ENCODE peak calls at places on chromosomes 7 and 10, in ten cellular contexts. One of them, this sample, is unnamed.

GRCh38 chr7:147048864-147049263 is 932.3 kb downstream of the CNTNAP2 start:
- DNase-seq in ovary: no peak
- DNase-seq in heart right ventricle: no peak
- DNase-seq in neural progenitor cell: no peak
- DNase-seq in PC-3: no peak
- DNase-seq in WERI-Rb-1: no peak
- DNase-seq in A549: no peak
- DNase-seq in esophagus squamous epithelium: no peak
- DNase-seq in keratinocyte: no peak
- DNase-seq in cardiac muscle cell: no peak
- DNase-seq in this sample: no peak

GRCh38 chr10:20760450-20760849 is 136.7 kb downstream of the NEBL start:
- DNase-seq in ovary: no peak
- DNase-seq in heart right ventricle: no peak
- DNase-seq in neural progenitor cell: no peak
- DNase-seq in PC-3: no peak
- DNase-seq in WERI-Rb-1: no peak
- DNase-seq in A549: no peak
- DNase-seq in esophagus squamous epithelium: no peak
- DNase-seq in keratinocyte: no peak
- DNase-seq in cardiac muscle cell: no peak
- DNase-seq in this sample: no peak

GRCh38 chr10:30858499-30858898 is 173.2 kb downstream of the ZNF438 start:
- DNase-seq in ovary: no peak
- DNase-seq in heart right ventricle: no peak
- DNase-seq in neural progenitor cell: no peak
- DNase-seq in PC-3: no peak
- DNase-seq in WERI-Rb-1: no peak
- DNase-seq in A549: no peak
- DNase-seq in esophagus squamous epithelium: no peak
- DNase-seq in keratinocyte: no peak
- DNase-seq in cardiac muscle cell: no peak
- DNase-seq in this sample: no peak

GRCh38 chr10:99364125-99364524 is 35.0 kb downstream of the CNNM1 start:
- DNase-seq in ovary: no peak
- DNase-seq in heart right ventricle: no peak
- DNase-seq in neural progenitor cell: no peak
- DNase-seq in PC-3: no peak
- DNase-seq in WERI-Rb-1: no peak
- DNase-seq in A549: no peak
- DNase-seq in esophagus squamous epithelium: no peak
- DNase-seq in keratinocyte: no peak
- DNase-seq in cardiac muscle cell: no peak
- DNase-seq in this sample: no peak

GRCh38 chr7:4416436-4417092 is 265.5 kb upstream of the FOXK1 start:
- DNase-seq in ovary: no peak
- DNase-seq in heart right ventricle: no peak
- DNase-seq in neural progenitor cell: no peak
- DNase-seq in PC-3: no peak
- DNase-seq in WERI-Rb-1: no peak
- DNase-seq in A549: peak; percentile 35
- DNase-seq in esophagus squamous epithelium: no peak
- DNase-seq in keratinocyte: no peak
- DNase-seq in cardiac muscle cell: no peak
- DNase-seq in this sample: peak; percentile 18

GRCh38 chr7:41696323-41696916 is 6.5 kb downstream of the INHBA start:
- DNase-seq in ovary: peak; percentile 90
- DNase-seq in heart right ventricle: peak; percentile 72
- DNase-seq in neural progenitor cell: peak; percentile 90
- DNase-seq in PC-3: peak; percentile 88
- DNase-seq in WERI-Rb-1: peak; percentile 56
- DNase-seq in A549: peak; percentile 61
- DNase-seq in esophagus squamous epithelium: no peak
- DNase-seq in keratinocyte: no peak
- DNase-seq in cardiac muscle cell: peak; percentile 88
- DNase-seq in this sample: peak; percentile 69

GRCh38 chr10:79246606-79247275 is 100.5 kb upstream of the PPIF start:
- DNase-seq in ovary: peak; percentile 88
- DNase-seq in heart right ventricle: peak; percentile 84
- DNase-seq in neural progenitor cell: no peak
- DNase-seq in PC-3: no peak
- DNase-seq in WERI-Rb-1: no peak
- DNase-seq in A549: no peak
- DNase-seq in esophagus squamous epithelium: no peak
- DNase-seq in keratinocyte: no peak
- DNase-seq in cardiac muscle cell: no peak
- DNase-seq in this sample: peak; percentile 78

GRCh38 chr7:31458203-31458602 is 55.7 kb upstream of the ITPRID1 start:
- DNase-seq in ovary: no peak
- DNase-seq in heart right ventricle: no peak
- DNase-seq in neural progenitor cell: no peak
- DNase-seq in PC-3: no peak
- DNase-seq in WERI-Rb-1: no peak
- DNase-seq in A549: no peak
- DNase-seq in esophagus squamous epithelium: no peak
- DNase-seq in keratinocyte: no peak
- DNase-seq in cardiac muscle cell: no peak
- DNase-seq in this sample: no peak

GRCh38 chr10:110311357-110311949 is 6.7 kb upstream of the SMNDC1 start:
- DNase-seq in ovary: peak; percentile 44
- DNase-seq in heart right ventricle: peak; percentile 17
- DNase-seq in neural progenitor cell: peak; percentile 82
- DNase-seq in PC-3: peak; percentile 76
- DNase-seq in WERI-Rb-1: peak; percentile 66
- DNase-seq in A549: peak; percentile 79
- DNase-seq in esophagus squamous epithelium: no peak
- DNase-seq in keratinocyte: no peak
- DNase-seq in cardiac muscle cell: peak; percentile 79
- DNase-seq in this sample: no peak

GRCh38 chr10:132866601-132867381 is 75.6 kb downstream of the CFAP46 start:
- DNase-seq in ovary: peak; percentile 5
- DNase-seq in heart right ventricle: peak; percentile 7
- DNase-seq in neural progenitor cell: no peak
- DNase-seq in PC-3: no peak
- DNase-seq in WERI-Rb-1: no peak
- DNase-seq in A549: no peak
- DNase-seq in esophagus squamous epithelium: no peak
- DNase-seq in keratinocyte: no peak
- DNase-seq in cardiac muscle cell: no peak
- DNase-seq in this sample: peak; percentile 7

GRCh38 chr10:71938211-71938610 is 26.0 kb upstream of the CHST3 start:
- DNase-seq in ovary: no peak
- DNase-seq in heart right ventricle: no peak
- DNase-seq in neural progenitor cell: no peak
- DNase-seq in PC-3: no peak
- DNase-seq in WERI-Rb-1: no peak
- DNase-seq in A549: no peak
- DNase-seq in esophagus squamous epithelium: no peak
- DNase-seq in keratinocyte: no peak
- DNase-seq in cardiac muscle cell: no peak
- DNase-seq in this sample: no peak

GRCh38 chr7:50595538-50596102 is 30.4 kb upstream of the DDC start:
- DNase-seq in ovary: no peak
- DNase-seq in heart right ventricle: no peak
- DNase-seq in neural progenitor cell: peak; percentile 66
- DNase-seq in PC-3: peak; percentile 52
- DNase-seq in WERI-Rb-1: peak; percentile 61
- DNase-seq in A549: peak; percentile 78
- DNase-seq in esophagus squamous epithelium: no peak
- DNase-seq in keratinocyte: no peak
- DNase-seq in cardiac muscle cell: peak; percentile 33
- DNase-seq in this sample: no peak

GRCh38 chr7:108248821-108249220 is 118.7 kb upstream of the LAMB4 start:
- DNase-seq in ovary: no peak
- DNase-seq in heart right ventricle: no peak
- DNase-seq in neural progenitor cell: no peak
- DNase-seq in PC-3: no peak
- DNase-seq in WERI-Rb-1: no peak
- DNase-seq in A549: no peak
- DNase-seq in esophagus squamous epithelium: no peak
- DNase-seq in keratinocyte: no peak
- DNase-seq in cardiac muscle cell: no peak
- DNase-seq in this sample: no peak
- H3K27ac ChIP-seq in ovary: no peak overlapping the region
- H3K27ac ChIP-seq in heart right ventricle: no peak overlapping the region
- H3K27ac ChIP-seq in neural progenitor cell: no peak overlapping the region
- H3K27ac ChIP-seq in PC-3: no peak overlapping the region
- H3K27ac ChIP-seq in WERI-Rb-1: no peak overlapping the region
- H3K27ac ChIP-seq in A549: peak overlapping the region; percentile 97
- H3K27ac ChIP-seq in esophagus squamous epithelium: no peak overlapping the region
- H3K27ac ChIP-seq in keratinocyte: no peak overlapping the region
- H3K27ac ChIP-seq in cardiac muscle cell: no peak overlapping the region
- H3K27ac ChIP-seq in this sample: no peak overlapping the region

DNA sequence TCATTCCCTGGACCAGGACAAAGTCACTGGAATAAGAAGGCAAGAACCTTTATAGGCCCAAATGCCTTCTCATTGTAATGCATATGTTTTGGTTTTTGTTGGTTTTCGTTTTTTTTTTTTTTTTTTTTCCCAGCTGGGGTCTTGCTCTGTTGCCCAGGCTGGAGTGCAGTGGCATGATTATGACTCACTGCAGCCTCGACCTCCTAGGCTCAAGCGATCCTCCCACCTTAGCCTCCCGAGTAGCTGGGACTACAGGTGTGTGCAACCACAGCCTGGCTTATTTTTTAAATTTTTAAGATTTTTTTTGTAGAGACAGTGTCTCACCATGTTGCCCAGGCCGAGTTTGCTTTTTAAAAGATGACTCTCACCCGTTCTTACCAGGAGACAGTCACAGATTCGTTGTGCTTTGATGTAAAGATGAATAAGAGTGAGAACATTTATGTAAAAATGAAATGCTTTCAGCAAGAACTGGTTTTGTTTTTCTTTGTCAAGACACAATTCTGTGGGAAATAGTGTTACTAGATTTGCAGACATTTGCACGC is 7.6 kb downstream of the IQCE start:
- DNase-seq in ovary: no peak
- DNase-seq in heart right ventricle: no peak
- DNase-seq in neural progenitor cell: no peak
- DNase-seq in PC-3: no peak
- DNase-seq in WERI-Rb-1: no peak
- DNase-seq in A549: no peak
- DNase-seq in esophagus squamous epithelium: no peak
- DNase-seq in keratinocyte: no peak
- DNase-seq in cardiac muscle cell: no peak
- DNase-seq in this sample: no peak
- TF ChIP-seq CTCF in ovary: no peak
- TF ChIP-seq CTCF in heart right ventricle: no peak
- TF ChIP-seq CTCF in neural progenitor cell: no peak
- TF ChIP-seq CTCF in PC-3: no peak
- TF ChIP-seq CTCF in WERI-Rb-1: no peak
- TF ChIP-seq CTCF in A549: no peak
- TF ChIP-seq CTCF in esophagus squamous epithelium: no peak
- TF ChIP-seq CTCF in keratinocyte: no peak
- TF ChIP-seq CTCF in cardiac muscle cell: no peak
- TF ChIP-seq CTCF in this sample: no peak

GRCh38 chr10:16828731-16829175 is 11.5 kb upstream of the RSU1 start:
- DNase-seq in ovary: no peak
- DNase-seq in heart right ventricle: no peak
- DNase-seq in neural progenitor cell: no peak
- DNase-seq in PC-3: peak; percentile 53
- DNase-seq in WERI-Rb-1: no peak
- DNase-seq in A549: no peak
- DNase-seq in esophagus squamous epithelium: no peak
- DNase-seq in keratinocyte: no peak
- DNase-seq in cardiac muscle cell: no peak
- DNase-seq in this sample: peak; percentile 37
- H3K4me3 ChIP-seq in ovary: no peak overlapping the region
- H3K4me3 ChIP-seq in heart right ventricle: no peak overlapping the region
- H3K4me3 ChIP-seq in neural progenitor cell: no peak overlapping the region
- H3K4me3 ChIP-seq in PC-3: peak overlapping the region; percentile 30
- H3K4me3 ChIP-seq in WERI-Rb-1: no peak overlapping the region
- H3K4me3 ChIP-seq in A549: no peak overlapping the region
- H3K4me3 ChIP-seq in esophagus squamous epithelium: peak overlapping the region; percentile 28
- H3K4me3 ChIP-seq in keratinocyte: no peak overlapping the region
- H3K4me3 ChIP-seq in cardiac muscle cell: no peak overlapping the region
- H3K4me3 ChIP-seq in this sample: peak overlapping the region; percentile 26

GRCh38 chr7:134779741-134780065 is 269 bp downstream of the CALD1 start:
- DNase-seq in ovary: no peak
- DNase-seq in heart right ventricle: no peak
- DNase-seq in neural progenitor cell: no peak
- DNase-seq in PC-3: no peak
- DNase-seq in WERI-Rb-1: no peak
- DNase-seq in A549: no peak
- DNase-seq in esophagus squamous epithelium: no peak
- DNase-seq in keratinocyte: no peak
- DNase-seq in cardiac muscle cell: no peak
- DNase-seq in this sample: no peak

GRCh38 chr7:134782121-134782623 is 2.7 kb downstream of the CALD1 start:
- DNase-seq in ovary: no peak
- DNase-seq in heart right ventricle: no peak
- DNase-seq in neural progenitor cell: no peak
- DNase-seq in PC-3: no peak
- DNase-seq in WERI-Rb-1: no peak
- DNase-seq in A549: no peak
- DNase-seq in esophagus squamous epithelium: no peak
- DNase-seq in keratinocyte: no peak
- DNase-seq in cardiac muscle cell: no peak
- DNase-seq in this sample: no peak

GRCh38 chr7:134778941-134779740 is at the start of gene CALD1:
- DNase-seq in ovary: peak; percentile 76
- DNase-seq in heart right ventricle: peak; percentile 53
- DNase-seq in neural progenitor cell: peak; percentile 88
- DNase-seq in PC-3: peak; percentile 96
- DNase-seq in WERI-Rb-1: no peak
- DNase-seq in A549: peak; percentile 89
- DNase-seq in esophagus squamous epithelium: no peak
- DNase-seq in keratinocyte: peak; percentile 86
- DNase-seq in cardiac muscle cell: peak; percentile 90
- DNase-seq in this sample: peak; percentile 74

GRCh38 chr7:134781171-134781570 is 1.7 kb downstream of the CALD1 start:
- DNase-seq in ovary: no peak
- DNase-seq in heart right ventricle: no peak
- DNase-seq in neural progenitor cell: no peak
- DNase-seq in PC-3: no peak
- DNase-seq in WERI-Rb-1: no peak
- DNase-seq in A549: no peak
- DNase-seq in esophagus squamous epithelium: no peak
- DNase-seq in keratinocyte: no peak
- DNase-seq in cardiac muscle cell: no peak
- DNase-seq in this sample: no peak

DNA sequence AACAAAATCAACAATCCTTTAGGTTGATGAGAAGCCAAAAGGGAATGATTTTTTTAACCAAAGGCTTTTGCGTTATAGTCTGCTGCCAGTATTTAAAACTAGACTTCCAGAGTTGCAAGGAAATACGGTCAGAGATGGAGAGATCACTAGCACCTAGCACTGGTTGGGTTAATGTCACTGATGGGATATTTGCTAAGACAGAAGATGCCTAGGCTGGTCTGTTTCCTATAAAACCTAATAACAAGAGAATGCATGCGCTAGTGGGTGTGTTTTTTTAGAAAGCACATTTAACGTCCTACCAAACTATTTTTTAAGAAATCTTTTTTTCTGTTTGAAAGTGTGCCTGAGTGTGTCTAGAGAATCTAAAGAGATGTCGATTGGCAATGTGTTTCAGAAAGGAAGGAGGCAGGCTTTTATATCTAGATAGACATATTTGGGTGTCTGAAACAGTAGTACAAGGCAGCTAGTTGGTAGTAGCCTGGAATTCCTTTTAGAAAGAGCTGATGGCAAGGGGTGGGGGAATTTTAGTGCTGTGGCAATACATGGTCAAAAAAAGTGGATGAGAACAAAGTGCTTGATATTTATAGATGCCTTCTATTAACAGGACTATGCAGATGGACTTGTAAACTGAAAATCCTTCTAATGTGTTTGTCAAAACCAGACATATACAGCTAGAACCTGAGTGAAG is 876 bp downstream of the CALD1 start:
- DNase-seq in ovary: no peak
- DNase-seq in heart right ventricle: no peak
- DNase-seq in neural progenitor cell: no peak
- DNase-seq in PC-3: no peak
- DNase-seq in WERI-Rb-1: no peak
- DNase-seq in A549: no peak
- DNase-seq in esophagus squamous epithelium: no peak
- DNase-seq in keratinocyte: no peak
- DNase-seq in cardiac muscle cell: peak; percentile 55
- DNase-seq in this sample: no peak
- H3K27ac ChIP-seq in ovary: peak overlapping the region; percentile 48
- H3K27ac ChIP-seq in heart right ventricle: peak overlapping the region; percentile 75
- H3K27ac ChIP-seq in neural progenitor cell: no peak overlapping the region
- H3K27ac ChIP-seq in PC-3: peak overlapping the region; percentile 26
- H3K27ac ChIP-seq in WERI-Rb-1: no peak overlapping the region
- H3K27ac ChIP-seq in A549: peak overlapping the region; percentile 60
- H3K27ac ChIP-seq in esophagus squamous epithelium: peak overlapping the region; percentile 84
- H3K27ac ChIP-seq in keratinocyte: peak overlapping the region; percentile 86
- H3K27ac ChIP-seq in cardiac muscle cell: peak overlapping the region; percentile 97
- H3K27ac ChIP-seq in this sample: peak overlapping the region; percentile 89

This sample was measured in left ventricle myocardium inferior.